ENCODE peak calls at places on chromosomes 13 and 19, in nine cellular contexts. T is uterus, K is neural progenitor cell, X is left ventricle myocardium inferior, D is GM10248, Q is bronchial epithelial cell, H is choroid plexus epithelial cell, C is fibroblast of lung, E is progenitor cell of endocrine pancreas. J is an unnamed sample.

GRCh38 chr19:36203293-36203692 is 11.2 kb downstream of the ZNF565 start:
- DNase-seq in T (no peak), K (no peak), X (no peak), D (no peak), Q (no peak), H (no peak), C (no peak), E (no peak), J (no peak)

GRCh38 chr13:41007359-41008118 is 11.6 kb downstream of the ELF1 start:
- DNase-seq in T (no peak), K (peak), X (no peak), D (no peak), Q (peak), H (peak), C (peak), E (no peak), J (no peak)

GRCh38 chr13:56424246-56424645 is 716.5 kb upstream of the PRR20A start:
- DNase-seq in T (no peak), K (no peak), X (no peak), D (no peak), Q (peak), H (no peak), C (no peak), E (no peak), J (no peak)

GRCh38 chr13:37407156-37407555 is 191.4 kb downstream of the POSTN start:
- DNase-seq in T (no peak), K (peak), X (no peak), D (no peak), Q (peak), H (no peak), C (no peak), E (no peak), J (no peak)

GRCh38 chr13:27038323-27038722 is 133.3 kb downstream of the USP12 start:
- DNase-seq in T (no peak), K (no peak), X (no peak), D (no peak), Q (peak), H (peak), C (peak), E (no peak), J (no peak)

GRCh38 chr13:48233097-48233885 is at the start of gene ITM2B:
- DNase-seq in T (peak), K (peak), X (peak), D (peak), Q (peak), H (peak), C (peak), E (peak), J (peak)

GRCh38 chr13:81048026-81048461 is 707.1 kb upstream of the SPRY2 start:
- DNase-seq in T (no peak), K (no peak), X (no peak), D (no peak), Q (no peak), H (no peak), C (peak), E (no peak), J (no peak)

GRCh38 chr19:17775245-17775927 is 19.6 kb upstream of the B3GNT3 start:
- DNase-seq in T (no peak), K (peak), X (no peak), D (no peak), Q (no peak), H (peak), C (no peak), E (peak), J (peak)

GRCh38 chr19:33429891-33430673 is 56.6 kb downstream of the CEBPG start:
- DNase-seq in T (no peak), K (no peak), X (peak), D (no peak), Q (no peak), H (no peak), C (no peak), E (no peak), J (peak)

GRCh38 chr19:16143399-16144215 is at the start of gene HSH2D:
- DNase-seq in T (no peak), K (no peak), X (peak), D (peak), Q (peak), H (no peak), C (no peak), E (no peak), J (no peak)

GRCh38 chr19:13797870-13798269 is 2.6 kb downstream of the ZSWIM4 start:
- DNase-seq in T (peak), K (no peak), X (no peak), D (no peak), Q (peak), H (peak), C (peak), E (no peak), J (no peak)

GRCh38 chr13:102395174-102395573 is 6.7 kb downstream of the FGF14 start:
- DNase-seq in T (no peak), K (no peak), X (no peak), D (no peak), Q (no peak), H (no peak), C (no peak), E (no peak), J (no peak)

GRCh38 chr13:108915095-108915633 is 285.8 kb downstream of the MYO16 start:
- DNase-seq in T (no peak), K (no peak), X (no peak), D (no peak), Q (peak), H (peak), C (peak), E (no peak), J (no peak)
- TF ChIP-seq CTCF in T (peak), K (peak), X (peak), D (peak), Q (peak), H (peak), C (peak), E (peak), J (peak)

DNA sequence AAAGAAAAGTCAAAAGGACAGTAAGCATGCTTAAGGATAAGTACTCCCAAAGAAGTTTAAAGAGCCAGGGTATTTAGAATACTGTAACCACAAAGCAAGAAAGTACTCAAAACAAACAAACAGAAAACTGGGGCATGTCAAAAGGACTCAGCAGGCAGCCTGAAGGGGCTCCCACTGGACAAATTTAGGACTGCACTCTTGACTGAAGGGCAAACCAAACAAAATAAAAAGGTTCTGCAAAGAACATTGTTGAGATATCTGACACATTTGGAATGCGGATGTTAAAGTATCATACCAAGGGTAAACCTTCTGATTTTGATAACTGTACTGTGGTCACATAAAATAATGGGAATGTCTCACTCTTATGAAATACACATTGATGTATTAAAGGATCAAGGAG is 157.4 kb downstream of the TNFSF13B start:
- DNase-seq in T (no peak), K (no peak), X (no peak), D (no peak), Q (no peak), H (peak), C (peak), E (no peak), J (no peak)
- TF ChIP-seq CTCF in T (no peak), K (peak), X (no peak), D (no peak), Q (no peak), H (peak), C (no peak), E (no peak), J (no peak)

DNA sequence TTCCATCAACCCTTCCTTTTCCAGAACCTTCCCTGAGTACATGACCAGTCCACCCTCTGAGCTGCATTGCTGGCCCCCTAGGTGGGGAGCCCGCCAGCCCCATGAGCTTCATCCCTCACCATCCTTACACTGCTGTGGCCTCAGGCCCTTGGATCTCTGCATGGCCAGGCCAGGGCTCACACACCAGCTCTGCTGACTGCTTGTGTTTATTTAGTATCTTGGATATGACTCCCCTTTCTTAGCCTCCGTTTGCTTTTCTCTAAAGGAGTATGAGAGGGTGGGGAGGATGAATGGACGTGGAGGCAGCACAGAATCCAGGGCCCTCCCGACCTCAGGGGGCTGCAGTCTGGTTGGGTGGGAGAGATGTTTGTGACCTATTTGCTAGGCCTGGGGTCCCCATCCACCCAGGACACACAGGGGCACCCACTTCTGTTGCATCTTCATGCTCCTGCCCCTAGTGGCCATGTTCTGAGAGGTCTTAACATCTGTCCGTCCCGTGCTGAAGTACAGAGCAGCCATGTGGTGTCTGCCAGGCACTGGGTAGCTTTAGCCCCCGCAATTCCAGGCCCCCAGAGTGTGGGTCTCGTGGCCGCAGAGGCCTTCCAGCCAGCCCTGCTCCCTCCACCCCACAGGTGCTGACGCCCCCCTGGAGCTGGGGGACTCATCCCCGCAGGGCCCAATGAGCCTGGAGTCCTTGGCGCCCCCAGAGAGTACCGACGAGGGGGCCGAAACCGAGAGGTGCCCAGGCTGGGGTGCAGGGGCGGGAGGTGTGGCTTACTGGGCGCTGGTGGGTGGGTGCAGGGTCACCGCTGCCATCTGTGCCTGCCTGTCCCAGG is 13.0 kb downstream of the ARHGEF1 start:
- DNase-seq in T (no peak), K (peak), X (no peak), D (no peak), Q (no peak), H (peak), C (no peak), E (no peak), J (peak)
- TF ChIP-seq CTCF in T (no peak), K (peak), X (no peak), D (peak), Q (peak), H (peak), C (no peak), E (peak), J (peak)

DNA sequence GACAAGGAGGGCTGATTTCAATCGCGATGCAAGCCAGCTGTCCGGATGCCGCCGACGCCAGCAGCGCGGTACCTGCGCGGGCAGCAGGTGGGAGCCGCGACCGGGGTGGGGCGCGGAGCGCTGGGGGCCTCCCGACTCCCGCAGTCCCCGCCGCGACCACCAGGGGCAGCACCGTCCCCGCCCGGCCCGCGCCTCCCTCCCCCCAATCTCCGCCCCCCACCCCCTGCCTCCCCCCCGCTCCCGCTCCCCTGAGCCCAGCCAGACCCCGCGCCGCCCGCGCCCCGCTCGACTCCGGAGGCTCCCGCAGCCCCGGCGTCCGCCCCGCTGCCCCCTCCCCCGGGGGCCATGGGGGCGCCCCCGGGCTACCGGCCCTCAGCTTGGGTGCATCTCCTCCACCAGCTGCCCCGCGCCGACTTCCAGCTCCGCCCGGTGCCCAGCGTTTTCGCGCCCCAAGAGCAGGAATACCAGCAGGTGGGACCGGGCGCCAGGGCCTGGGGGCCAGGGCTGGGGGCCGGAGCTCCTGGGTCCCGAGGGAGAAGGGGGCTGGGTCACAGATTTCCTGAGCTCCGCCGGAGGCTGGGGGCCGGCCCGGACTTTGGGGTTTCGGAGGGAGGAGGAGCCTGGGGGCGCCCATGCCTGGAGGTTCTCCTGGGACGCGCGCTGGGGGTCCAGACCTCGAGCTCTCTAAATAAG is at the start of gene TTYH1:
- DNase-seq in T (no peak), K (peak), X (no peak), D (peak), Q (no peak), H (no peak), C (no peak), E (peak), J (peak)
- TF ChIP-seq CTCF in T (no peak), K (peak), X (peak), D (no peak), Q (no peak), H (peak), C (no peak), E (peak), J (peak)

J was measured in glutamatergic neuron.